ENCODE peak calls at places on chromosomes 13 and 19, in seven cellular contexts. C, O, U, I, J, B and R are unnamed samples.

GRCh38 chr19:47309038-47309437 is 623 bp upstream of the C5AR1 start:
- DNase-seq in C (no peak), O (no peak), U (no peak), I (no peak), J (peak), B (no peak), R (no peak)

GRCh38 chr19:38004505-38005223 is 97.7 kb downstream of the SIPA1L3 start:
- DNase-seq in C (peak), O (peak), U (peak), I (peak), J (peak), B (peak), R (peak)

GRCh38 chr19:47663911-47664771 is 49.1 kb upstream of the EHD2 start:
- DNase-seq in C (peak), O (no peak), U (peak), I (peak), J (peak), B (peak), R (peak)

GRCh38 chr13:89227356-89227755 is 1556.2 kb downstream of the SLITRK5 start:
- DNase-seq in C (no peak), O (no peak), U (peak), I (no peak), J (no peak), B (no peak), R (no peak)

GRCh38 chr13:110109910-110110309 is 197.0 kb downstream of the COL4A1 start:
- DNase-seq in C (no peak), O (no peak), U (no peak), I (no peak), J (peak), B (peak), R (peak)

GRCh38 chr13:95452376-95452775 is 100.1 kb upstream of the CLDN10 start:
- DNase-seq in C (no peak), O (no peak), U (peak), I (no peak), J (peak), B (no peak), R (no peak)

GRCh38 chr13:38391341-38391740 is 41.7 kb downstream of the UFM1 start:
- DNase-seq in C (no peak), O (no peak), U (no peak), I (no peak), J (no peak), B (no peak), R (no peak)

GRCh38 chr19:49930483-49931011 is 1.2 kb upstream of the NUP62 start:
- DNase-seq in C (peak), O (peak), U (peak), I (no peak), J (peak), B (peak), R (no peak)

GRCh38 chr19:35509018-35509652 is 4.3 kb downstream of the DMKN start:
- DNase-seq in C (peak), O (no peak), U (peak), I (no peak), J (no peak), B (no peak), R (no peak)

GRCh38 chr19:58357798-58358145 is 4.5 kb upstream of the A1BG start:
- DNase-seq in C (no peak), O (no peak), U (no peak), I (no peak), J (no peak), B (no peak), R (no peak)

GRCh38 chr13:102128216-102128800 is 273.5 kb downstream of the FGF14 start:
- DNase-seq in C (no peak), O (peak), U (no peak), I (no peak), J (peak), B (no peak), R (no peak)

GRCh38 chr19:10683064-10683426 is 18.2 kb upstream of the QTRT1 start:
- DNase-seq in C (no peak), O (no peak), U (no peak), I (no peak), J (no peak), B (no peak), R (no peak)

GRCh38 chr19:12793290-12794195 is 2.3 kb downstream of the JUNB start:
- DNase-seq in C (peak), O (peak), U (peak), I (peak), J (peak), B (peak), R (peak)

GRCh38 chr19:1864480-1865171 is 1.2 kb upstream of the KLF16 start:
- DNase-seq in C (peak), O (peak), U (peak), I (no peak), J (peak), B (peak), R (no peak)

GRCh38 chr13:101424381-101425155 is 8.3 kb upstream of the NALCN start:
- DNase-seq in C (no peak), O (no peak), U (peak), I (no peak), J (no peak), B (no peak), R (no peak)

GRCh38 chr13:109145631-109146030 is 516.2 kb downstream of the MYO16 start:
- DNase-seq in C (peak), O (peak), U (peak), I (no peak), J (peak), B (no peak), R (peak)

GRCh38 chr13:51323824-51324511 is 15.5 kb upstream of the SERPINE3 start:
- DNase-seq in C (no peak), O (no peak), U (no peak), I (no peak), J (no peak), B (no peak), R (no peak)

GRCh38 chr13:97259787-97260641 is 37.9 kb downstream of the MBNL2 start:
- DNase-seq in C (peak), O (no peak), U (peak), I (no peak), J (peak), B (peak), R (peak)

GRCh38 chr13:60112771-60113170 is 51.0 kb downstream of the DIAPH3 start:
- DNase-seq in C (no peak), O (no peak), U (no peak), I (no peak), J (peak), B (no peak), R (no peak)

GRCh38 chr19:35862528-35862927 is 5.8 kb downstream of the KIRREL2 start:
- DNase-seq in C (peak), O (no peak), U (no peak), I (no peak), J (no peak), B (no peak), R (no peak)

GRCh38 chr19:7691497-7691896 is 10.4 kb downstream of the FCER2 start:
- DNase-seq in C (no peak), O (no peak), U (no peak), I (no peak), J (no peak), B (no peak), R (no peak)

GRCh38 chr19:12757544-12758274 is 6.1 kb downstream of the BEST2 start:
- DNase-seq in C (peak), O (peak), U (peak), I (no peak), J (peak), B (peak), R (peak)

GRCh38 chr13:46839399-46839798 is 42.4 kb upstream of the ESD start:
- DNase-seq in C (no peak), O (no peak), U (no peak), I (no peak), J (no peak), B (no peak), R (no peak)

GRCh38 chr19:10501971-10502523 is 1.1 kb downstream of the KEAP1 start:
- DNase-seq in C (peak), O (peak), U (peak), I (no peak), J (peak), B (peak), R (peak)

GRCh38 chr19:33220115-33220514 is 5.5 kb downstream of the SLC7A10 start:
- DNase-seq in C (no peak), O (no peak), U (no peak), I (no peak), J (no peak), B (no peak), R (no peak)

GRCh38 chr13:43309301-43309700 is 285.9 kb downstream of the DNAJC15 start:
- DNase-seq in C (no peak), O (no peak), U (no peak), I (no peak), J (no peak), B (no peak), R (no peak)

GRCh38 chr13:45807520-45808099 is 43.9 kb downstream of the SIAH3 start:
- DNase-seq in C (peak), O (peak), U (peak), I (no peak), J (peak), B (no peak), R (peak)

GRCh38 chr19:39372047-39372802 is 18.7 kb downstream of the PAF1 start:
- DNase-seq in C (no peak), O (no peak), U (no peak), I (no peak), J (peak), B (peak), R (peak)

GRCh38 chr19:5786593-5787551 is 2.3 kb upstream of the PRR22 start:
- DNase-seq in C (no peak), O (no peak), U (no peak), I (no peak), J (no peak), B (no peak), R (no peak)

GRCh38 chr19:8248348-8249328 is 39.5 kb downstream of the CERS4 start:
- DNase-seq in C (no peak), O (no peak), U (no peak), I (no peak), J (no peak), B (no peak), R (no peak)

GRCh38 chr13:45621950-45622349 is 6.4 kb upstream of the ERICH6B start:
- DNase-seq in C (no peak), O (no peak), U (no peak), I (no peak), J (no peak), B (no peak), R (no peak)

GRCh38 chr13:94494021-94494420 is 14.5 kb upstream of the DCT start:
- DNase-seq in C (no peak), O (peak), U (no peak), I (no peak), J (no peak), B (no peak), R (no peak)

GRCh38 chr19:29404951-29405727 is 120.7 kb upstream of the VSTM2B start:
- DNase-seq in C (no peak), O (no peak), U (peak), I (no peak), J (no peak), B (no peak), R (no peak)

GRCh38 chr13:79541426-79542049 is 60.6 kb downstream of the NDFIP2 start:
- DNase-seq in C (peak), O (no peak), U (peak), I (no peak), J (peak), B (no peak), R (peak)

GRCh38 chr13:99600318-99600717 is 99.0 kb downstream of the TM9SF2 start:
- DNase-seq in C (no peak), O (no peak), U (no peak), I (no peak), J (no peak), B (no peak), R (no peak)

GRCh38 chr13:41017153-41017552 is 2.0 kb downstream of the ELF1 start:
- DNase-seq in C (peak), O (no peak), U (no peak), I (no peak), J (no peak), B (no peak), R (no peak)

GRCh38 chr19:11088508-11089253 is 582 bp upstream of the LDLR start:
- DNase-seq in C (no peak), O (no peak), U (no peak), I (no peak), J (peak), B (no peak), R (no peak)

GRCh38 chr13:28320884-28321574 is 173.9 kb downstream of the FLT1 start:
- DNase-seq in C (no peak), O (no peak), U (peak), I (no peak), J (no peak), B (no peak), R (no peak)

GRCh38 chr13:25901460-25902376 is 150.1 kb downstream of the SHISA2 start:
- DNase-seq in C (peak), O (no peak), U (peak), I (no peak), J (no peak), B (no peak), R (peak)

DNA sequence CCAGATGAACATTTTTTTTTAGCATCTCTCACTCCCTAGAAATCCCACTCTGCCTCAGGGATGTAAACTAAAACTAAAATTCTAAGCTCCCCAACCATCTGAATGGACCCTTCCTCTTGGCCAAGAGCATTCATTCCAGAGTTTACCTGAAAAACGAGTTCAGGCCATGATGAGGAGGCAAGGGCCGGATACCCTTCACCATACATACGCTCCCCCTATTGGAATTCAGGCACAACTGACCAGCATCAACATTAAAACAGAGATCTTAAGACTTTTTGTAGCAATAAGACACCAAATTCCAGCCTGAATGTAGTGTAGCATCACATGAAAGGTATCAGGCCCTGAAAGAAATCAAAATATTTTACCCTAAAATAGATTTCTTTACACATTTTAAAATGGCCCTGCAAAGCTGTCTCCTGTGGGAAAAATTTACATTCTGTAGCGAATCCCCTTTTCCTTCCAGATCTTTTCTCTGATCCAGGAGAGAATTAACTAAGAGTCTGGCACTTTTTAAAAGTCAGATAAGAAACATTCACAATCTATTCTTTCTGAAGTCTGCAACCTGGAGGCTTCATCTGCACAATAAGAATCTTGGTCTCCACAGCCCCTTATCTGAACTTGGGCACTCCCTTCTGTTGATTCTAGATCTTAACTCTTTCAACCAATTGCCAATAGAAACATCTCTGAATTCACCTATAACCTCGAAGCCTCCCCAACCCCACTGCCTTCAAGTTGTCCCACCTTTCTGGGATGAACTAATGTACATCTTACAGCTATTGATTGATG is 888.5 kb downstream of the UQCRFS1 start:
- DNase-seq in C (no peak), O (no peak), U (no peak), I (no peak), J (no peak), B (no peak), R (no peak)
- TF ChIP-seq CTCF in C (no peak), O (no peak), U (no peak), I (no peak), J (no peak), B (no peak), R (peak)

GRCh38 chr13:20567881-20568528 is 1.0 kb downstream of the IFT88 start:
- DNase-seq in C (no peak), O (no peak), U (peak), I (no peak), J (peak), B (no peak), R (peak)

GRCh38 chr13:20570540-20570939 is 3.6 kb downstream of the IFT88 start:
- DNase-seq in C (no peak), O (no peak), U (no peak), I (no peak), J (peak), B (no peak), R (no peak)

GRCh38 chr13:20566917-20567755 is at the start of gene IFT88:
- DNase-seq in C (peak), O (peak), U (peak), I (peak), J (peak), B (peak), R (peak)

GRCh38 chr13:20565120-20565736 is 1.7 kb upstream of the IFT88 start:
- DNase-seq in C (peak), O (no peak), U (peak), I (no peak), J (no peak), B (no peak), R (no peak)

DNA sequence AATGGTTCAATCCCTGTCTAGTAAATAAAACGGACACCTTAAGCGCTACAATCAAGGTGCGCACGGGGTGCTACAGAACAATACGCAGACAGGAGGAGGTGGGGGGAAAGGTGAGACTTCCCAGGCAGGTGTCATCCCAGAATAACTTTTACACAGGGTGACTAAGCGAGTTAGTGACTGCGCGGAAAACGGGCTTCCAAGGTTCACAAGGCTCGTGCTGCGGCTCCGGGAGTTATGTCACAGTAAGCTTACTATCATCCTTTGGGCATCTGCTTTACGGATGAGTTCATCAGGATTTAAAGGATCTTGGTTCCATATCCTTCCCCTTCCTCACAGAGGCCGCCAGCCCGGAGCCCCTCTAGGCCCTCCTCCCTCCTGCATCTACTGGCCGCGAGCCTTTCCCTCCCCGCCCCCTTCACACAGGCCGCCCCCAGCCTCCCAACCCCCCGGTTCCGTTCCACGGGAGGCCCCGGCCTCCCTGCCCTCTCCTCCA is 487 bp upstream of the IFT88 start:
- DNase-seq in C (peak), O (no peak), U (peak), I (no peak), J (peak), B (no peak), R (peak)
- H3K4me3 ChIP-seq in C (peak), O (peak), U (peak), I (peak), J (peak), B (peak), R (peak)

GRCh38 chr19:18496167-18496979 is 25.5 kb downstream of the ELL start:
- DNase-seq in C (peak), O (no peak), U (peak), I (no peak), J (peak), B (no peak), R (peak)
- TF ChIP-seq CTCF in C (no peak), O (no peak), U (peak), I (no peak), J (no peak), B (no peak), R (no peak)

GRCh38 chr13:20136781-20137703 is 23.8 kb downstream of the GJA3 start:
- DNase-seq in C (peak), O (peak), U (no peak), I (no peak), J (no peak), B (no peak), R (no peak)
- H3K4me3 ChIP-seq in C (peak), O (peak), U (no peak), I (no peak), J (no peak), B (peak), R (no peak)